ENCODE peak calls at places on chromosome 21, in four cellular contexts. Y is HCT116, P is ovary, Z is heart right ventricle. W is an unnamed sample.

GRCh38 chr21:32143222-32143939 is 135.5 kb downstream of the MIS18A start:
- DNase-seq in Y (no peak), P (peak), Z (peak), W (no peak)

GRCh38 chr21:29762570-29763082 is 177.2 kb downstream of the GRIK1 start:
- DNase-seq in Y (no peak), P (no peak), Z (no peak), W (no peak)

GRCh38 chr21:35602811-35603210 is 457.5 kb downstream of the SETD4 start:
- DNase-seq in Y (no peak), P (no peak), Z (no peak), W (no peak)

GRCh38 chr21:29656504-29657227 is 283.1 kb downstream of the GRIK1 start:
- DNase-seq in Y (no peak), P (no peak), Z (no peak), W (no peak)

GRCh38 chr21:14587266-14587665 is 41.2 kb upstream of the SAMSN1 start:
- DNase-seq in Y (no peak), P (no peak), Z (no peak), W (no peak)

GRCh38 chr21:34519694-34520093 is 7.7 kb upstream of the KCNE1 start:
- DNase-seq in Y (no peak), P (no peak), Z (no peak), W (no peak)

GRCh38 chr21:35178812-35179211 is 129.7 kb upstream of the RUNX1 start:
- DNase-seq in Y (no peak), P (no peak), Z (no peak), W (no peak)

GRCh38 chr21:25801217-25802015 is 66.6 kb downstream of the GABPA start:
- DNase-seq in Y (peak), P (peak), Z (peak), W (peak)

GRCh38 chr21:32335601-32336575 is 37.2 kb downstream of the MRAP start:
- DNase-seq in Y (no peak), P (no peak), Z (no peak), W (no peak)

GRCh38 chr21:17455451-17455850 is 57.4 kb upstream of the CXADR start:
- DNase-seq in Y (no peak), P (no peak), Z (no peak), W (no peak)

GRCh38 chr21:34129971-34130597 is 56.7 kb downstream of the MRPS6 start:
- DNase-seq in Y (no peak), P (no peak), Z (no peak), W (no peak)

GRCh38 chr21:36701912-36702621 is 3.2 kb downstream of the SIM2 start:
- DNase-seq in Y (no peak), P (no peak), Z (no peak), W (no peak)

GRCh38 chr21:36700961-36701911 is 2.3 kb downstream of the SIM2 start:
- DNase-seq in Y (no peak), P (no peak), Z (no peak), W (peak)

GRCh38 chr21:36699546-36700294 is 805 bp downstream of the SIM2 start:
- DNase-seq in Y (no peak), P (no peak), Z (no peak), W (no peak)

GRCh38 chr21:36699026-36699545 is at the start of gene SIM2:
- DNase-seq in Y (peak), P (no peak), Z (no peak), W (peak)

DNA sequence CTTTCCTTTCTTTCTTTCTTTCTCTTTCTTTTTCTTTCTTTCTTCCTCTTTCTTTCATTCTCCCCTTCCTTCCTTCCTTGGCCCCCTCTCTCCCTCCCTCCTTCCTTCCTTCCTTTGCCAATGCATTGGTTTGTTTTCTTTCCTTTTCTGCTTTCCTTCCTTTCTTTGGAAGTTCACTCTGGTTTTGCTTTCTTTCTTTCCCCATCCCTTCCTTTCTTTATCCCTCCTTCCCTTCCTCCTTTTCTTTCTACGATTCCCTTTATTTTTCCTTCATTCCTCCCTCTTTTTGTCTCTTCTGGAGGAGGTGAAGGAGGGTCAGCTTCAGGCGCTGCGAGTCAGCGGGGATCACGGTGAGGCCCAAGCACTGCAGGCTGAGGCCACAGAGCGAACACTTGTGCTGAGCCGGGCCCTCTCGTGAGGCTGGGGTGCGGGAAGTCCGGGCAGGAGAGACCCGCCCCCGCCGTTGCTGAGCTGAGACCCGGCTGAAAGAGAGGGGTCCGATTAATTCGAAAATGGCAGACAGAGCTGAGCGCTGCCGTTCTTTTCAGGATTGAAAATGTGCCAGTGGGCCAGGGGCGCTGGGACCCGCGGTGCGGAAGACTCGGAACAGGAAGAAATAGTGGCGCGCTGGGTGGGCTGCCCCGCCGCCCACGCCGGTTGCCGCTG is 1.5 kb downstream of the SIM2 start:
- DNase-seq in Y (no peak), P (no peak), Z (no peak), W (no peak)
- H3K27ac ChIP-seq in Y (peak), P (no peak), Z (no peak), W (no peak)

GRCh38 chr21:20045197-20045596 is 953.0 kb upstream of the NCAM2 start:
- DNase-seq in Y (no peak), P (no peak), Z (no peak), W (no peak)

GRCh38 chr21:20040768-20041167 is 957.4 kb upstream of the NCAM2 start:
- DNase-seq in Y (no peak), P (no peak), Z (no peak), W (no peak)
- TF ChIP-seq CTCF in Y (no peak), P (no peak), Z (no peak), W (no peak)

GRCh38 chr21:45331521-45332257 is 44.0 kb upstream of the POFUT2 start:
- DNase-seq in Y (no peak), P (peak), Z (no peak), W (no peak)

GRCh38 chr21:45330851-45331261 is 43.2 kb upstream of the POFUT2 start:
- DNase-seq in Y (no peak), P (peak), Z (no peak), W (no peak)

GRCh38 chr21:45329261-45330074 is 41.8 kb upstream of the POFUT2 start:
- DNase-seq in Y (no peak), P (peak), Z (no peak), W (peak)

GRCh38 chr21:45328198-45329087 is 40.7 kb upstream of the POFUT2 start:
- DNase-seq in Y (no peak), P (peak), Z (no peak), W (no peak)

DNA sequence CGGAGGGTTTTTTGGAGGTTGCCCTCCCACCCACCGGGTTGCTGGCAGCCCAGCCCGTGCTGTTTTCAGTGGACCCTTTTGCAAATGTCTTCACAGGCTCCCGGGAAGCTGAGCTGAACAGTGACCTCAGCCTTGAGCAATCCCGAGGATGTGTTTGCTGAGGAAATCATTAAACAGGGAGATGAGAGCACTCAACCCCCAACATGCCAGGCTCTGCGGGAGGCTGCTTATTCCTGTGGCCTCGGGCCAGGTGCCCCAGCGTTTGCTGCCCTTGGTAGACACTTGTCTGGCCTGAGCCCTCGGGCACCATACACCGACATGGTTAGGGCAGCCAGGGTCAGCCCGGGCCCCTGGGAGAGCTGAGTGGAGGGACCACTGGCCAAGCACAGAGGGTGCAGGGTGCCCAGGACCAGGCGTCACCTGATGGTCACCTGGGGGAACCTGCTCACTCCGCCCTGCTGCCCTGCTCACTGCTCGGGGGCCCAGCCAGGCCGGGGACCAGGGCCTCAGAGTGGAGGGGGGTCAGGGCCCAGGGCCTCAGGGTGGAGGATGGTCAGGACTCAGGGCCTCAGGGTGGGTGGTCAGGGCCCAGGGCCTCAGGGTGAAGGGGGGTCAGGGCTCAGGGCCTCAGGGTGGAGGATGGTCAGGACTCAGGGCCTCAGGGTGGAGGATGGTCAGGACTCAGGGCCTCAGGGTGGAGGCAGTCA is 42.5 kb upstream of the POFUT2 start:
- DNase-seq in Y (no peak), P (peak), Z (no peak), W (peak)
- H3K4me3 ChIP-seq in Y (no peak), P (no peak), Z (no peak), W (no peak)

DNA sequence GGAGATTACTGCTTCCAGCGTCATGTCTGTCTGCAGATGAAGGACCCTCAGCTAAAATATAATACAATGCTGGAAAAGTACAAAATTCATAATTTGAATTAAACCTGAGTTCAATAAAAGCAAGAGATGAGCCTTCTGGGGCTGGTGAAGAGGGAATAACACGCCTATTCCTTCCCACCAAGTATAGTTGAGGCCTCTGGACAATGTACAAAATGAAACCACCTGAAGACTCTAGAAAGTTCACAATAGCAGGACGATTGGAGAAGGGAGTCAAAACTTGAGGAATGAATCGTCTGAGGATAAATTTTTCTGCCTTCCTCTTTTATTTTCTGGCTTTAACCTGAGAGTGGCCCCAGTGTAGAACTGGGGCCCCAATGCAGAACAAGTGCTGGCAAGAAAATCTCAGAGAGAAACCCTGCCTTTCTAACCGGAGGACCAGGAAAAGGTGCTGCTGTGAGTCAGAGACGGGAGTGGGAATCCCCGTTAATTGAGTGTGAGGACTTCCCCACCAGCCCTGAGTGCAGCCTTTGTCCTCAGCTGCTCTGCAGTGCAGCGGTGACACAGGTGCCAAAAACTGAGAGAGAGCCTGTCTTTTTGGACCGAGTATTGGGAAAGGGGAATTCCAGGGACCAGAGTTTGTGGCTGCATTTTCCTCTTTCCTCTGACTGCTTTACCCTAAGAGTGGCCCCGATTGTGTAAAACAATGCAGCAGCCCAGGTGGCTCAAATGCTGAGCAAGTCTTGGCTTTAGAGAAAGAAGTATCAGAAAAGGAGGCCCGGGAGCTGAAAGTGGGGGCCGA is 264.9 kb downstream of the DYRK1A start:
- DNase-seq in Y (no peak), P (no peak), Z (peak), W (peak)
- H3K27ac ChIP-seq in Y (no peak), P (no peak), Z (no peak), W (no peak)

GRCh38 chr21:39728341-39728740 is 16.6 kb upstream of the IGSF5 start:
- DNase-seq in Y (no peak), P (no peak), Z (no peak), W (no peak)

GRCh38 chr21:39724944-39725343 is 20.0 kb upstream of the IGSF5 start:
- DNase-seq in Y (no peak), P (no peak), Z (no peak), W (no peak)

GRCh38 chr21:39721885-39722284 is 23.1 kb upstream of the IGSF5 start:
- DNase-seq in Y (no peak), P (no peak), Z (no peak), W (no peak)

GRCh38 chr21:39727401-39728120 is 17.4 kb upstream of the IGSF5 start:
- DNase-seq in Y (no peak), P (no peak), Z (no peak), W (no peak)

DNA sequence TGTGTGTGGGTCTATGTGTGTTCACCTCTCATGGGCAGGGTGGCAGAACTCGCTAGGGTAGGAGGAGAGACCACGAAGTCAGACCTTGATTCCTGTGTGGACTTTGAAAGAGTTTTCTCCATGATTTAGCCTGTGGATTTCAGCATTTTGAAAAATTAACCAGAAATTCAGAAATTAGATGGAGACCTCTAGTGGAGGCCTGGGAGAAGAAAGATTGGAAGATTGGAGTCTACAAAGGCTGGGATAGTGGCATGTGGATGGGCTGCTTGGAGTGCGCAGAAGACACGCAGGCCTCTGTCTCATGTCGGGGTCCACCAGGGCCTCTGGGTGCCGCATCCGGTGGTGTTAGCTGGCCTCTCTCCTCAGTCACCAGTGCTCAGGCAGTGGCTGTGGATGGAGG is 18.9 kb upstream of the IGSF5 start:
- DNase-seq in Y (no peak), P (no peak), Z (no peak), W (no peak)
- TF ChIP-seq CTCF in Y (peak), P (no peak), Z (no peak), W (no peak)

GRCh38 chr21:41691205-41692203 is 75.3 kb downstream of the RIPK4 start:
- DNase-seq in Y (no peak), P (no peak), Z (no peak), W (no peak)
- H3K4me3 ChIP-seq in Y (no peak), P (no peak), Z (no peak), W (no peak)

DNA sequence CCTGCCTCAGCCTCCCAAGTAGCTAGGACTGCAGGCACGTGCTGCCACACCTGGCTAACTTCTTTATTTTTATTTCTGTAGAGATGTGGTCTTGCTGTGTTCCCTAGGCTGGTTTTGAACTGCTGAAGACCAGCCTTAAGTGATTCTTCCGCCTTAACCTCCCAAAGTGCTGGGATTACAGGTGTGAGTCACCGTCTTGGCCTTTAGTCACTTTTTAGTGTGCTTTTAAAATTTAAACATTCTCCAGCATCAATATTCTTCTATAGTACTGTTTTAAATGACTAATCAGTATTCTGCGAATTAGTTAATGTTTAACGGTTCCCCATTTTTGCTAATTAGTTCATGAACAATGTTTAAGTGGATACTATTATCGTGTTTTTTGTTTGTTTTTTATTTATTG is 60.6 kb downstream of the DYRK1A start:
- DNase-seq in Y (no peak), P (no peak), Z (no peak), W (no peak)
- H3K27ac ChIP-seq in Y (no peak), P (no peak), Z (no peak), W (no peak)

GRCh38 chr21:43816611-43817071 is 27.3 kb downstream of the RRP1 start:
- DNase-seq in Y (no peak), P (peak), Z (no peak), W (no peak)
- TF ChIP-seq CTCF in Y (peak), P (no peak), Z (no peak), W (no peak)

DNA sequence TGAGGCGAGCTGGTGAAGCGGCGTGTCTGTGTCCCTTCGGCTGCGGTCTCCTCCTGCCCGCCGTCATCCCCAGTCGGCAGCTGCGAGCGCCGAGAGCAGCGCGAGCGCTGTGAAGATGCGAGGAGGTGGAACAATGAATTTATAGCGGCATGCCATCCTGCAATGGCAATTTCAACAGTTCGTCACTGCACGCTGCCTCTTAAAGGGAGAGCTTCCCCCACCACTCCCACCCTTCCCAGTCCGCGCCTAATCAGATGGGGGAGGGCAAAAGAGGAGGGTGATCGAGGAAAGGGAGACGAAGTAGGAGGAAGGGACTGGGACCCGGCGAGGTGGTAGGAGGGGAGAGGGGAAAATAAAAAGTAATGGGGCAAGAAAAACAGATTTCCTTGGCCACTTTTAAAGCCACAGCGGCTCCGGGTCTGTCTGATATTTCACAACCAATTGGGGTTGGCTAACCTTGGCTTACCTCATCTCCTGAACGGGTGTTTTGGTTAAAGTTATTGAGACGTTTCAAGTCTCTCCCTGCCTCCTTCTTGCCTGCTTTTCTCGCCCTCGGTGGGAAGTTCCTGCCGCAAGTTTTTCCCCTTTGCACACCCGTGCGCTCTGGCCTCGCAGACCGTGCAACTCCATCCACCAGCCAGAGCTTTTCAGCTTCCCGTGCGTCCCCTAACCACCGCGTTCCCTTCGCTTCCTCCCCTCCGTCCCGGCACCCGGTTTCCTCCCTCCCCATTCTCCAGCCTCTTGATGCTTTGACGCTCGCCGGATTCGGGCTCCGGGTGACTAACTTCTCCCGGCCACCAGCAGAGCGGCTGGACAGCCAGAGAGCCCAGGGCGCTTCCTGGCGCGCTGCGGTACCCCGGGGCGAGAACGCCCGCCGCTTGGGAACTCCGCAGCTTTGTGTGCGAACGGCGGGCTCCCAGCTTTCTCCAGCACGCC is at the start of gene ADAMTS5:
- DNase-seq in Y (no peak), P (peak), Z (peak), W (peak)
- H3K4me3 ChIP-seq in Y (no peak), P (peak), Z (peak), W (peak)

W was measured in pancreas.